ENCODE peak calls at places on chromosomes 3 and 15, in five cellular contexts. W is activated T-helper 1 cell treated with anti-CD3 and anti-CD28 coated beads, Interleukin-2, amount 50 U/mL, for 16 hours; M is IMR-90; I is GM03348; G is iris pigment epithelial cell. L is an unnamed sample.

GRCh38 chr15:89912674-89913396 is at the start of gene ARPIN:
- DNase-seq in W (no peak), M (peak), I (peak), G (peak), L (no peak)

GRCh38 chr3:191302451-191302850 is 26.7 kb upstream of the CCDC50 start:
- DNase-seq in W (no peak), M (no peak), I (no peak), G (no peak), L (no peak)

GRCh38 chr15:38536201-38536676 is 28.4 kb downstream of the RASGRP1 start:
- DNase-seq in W (no peak), M (peak), I (peak), G (peak), L (no peak)

GRCh38 chr3:84077479-84077878 is 881.3 kb upstream of the CADM2 start:
- DNase-seq in W (no peak), M (no peak), I (no peak), G (no peak), L (no peak)

GRCh38 chr15:93298901-93299300 is 209.9 kb upstream of the RGMA start:
- DNase-seq in W (no peak), M (no peak), I (no peak), G (no peak), L (no peak)

GRCh38 chr3:61925721-61926120 is 364.4 kb downstream of the PTPRG start:
- DNase-seq in W (no peak), M (peak), I (no peak), G (no peak), L (no peak)

GRCh38 chr3:12663311-12663935 is 494 bp downstream of the RAF1 start:
- DNase-seq in W (peak), M (no peak), I (peak), G (no peak), L (no peak)

GRCh38 chr3:138875754-138876664 is 41.3 kb upstream of the PIK3CB start:
- DNase-seq in W (no peak), M (no peak), I (no peak), G (peak), L (no peak)

GRCh38 chr3:172218350-172219323 is 179.3 kb downstream of the FNDC3B start:
- DNase-seq in W (no peak), M (peak), I (no peak), G (peak), L (no peak)

GRCh38 chr15:25173241-25174028 is 218.6 kb downstream of the SNRPN start:
- DNase-seq in W (no peak), M (no peak), I (peak), G (no peak), L (no peak)

GRCh38 chr15:68425428-68426060 is 6.4 kb downstream of the ITGA11 start:
- DNase-seq in W (no peak), M (no peak), I (peak), G (no peak), L (no peak)

GRCh38 chr3:148955544-148956346 is 35.6 kb upstream of the GYG1 start:
- DNase-seq in W (no peak), M (peak), I (peak), G (peak), L (no peak)

L was measured in esophagus squamous epithelium.